ENCODE peak calls at places on chromosome 13, in five cellular contexts. W is HCT116, Y is upper lobe of left lung, B is GM23338, R is SK-N-SH. Z is an unnamed sample. For H3K4me1, the result is how much of the 10 kb centered on the place peaks cover.

GRCh38 chr13:108961542-108962125 is 332.2 kb downstream of the MYO16 start:
- DNase-seq in W (peak), Y (no peak), B (peak), R (peak), Z (no peak)

GRCh38 chr13:46179576-46180368 is 2.2 kb downstream of the LCP1 start:
- DNase-seq in W (no peak), Y (peak), B (no peak), R (no peak), Z (no peak)

GRCh38 chr13:48210178-48210577 is 22.8 kb upstream of the ITM2B start:
- DNase-seq in W (no peak), Y (no peak), B (no peak), R (no peak), Z (no peak)

GRCh38 chr13:21913010-21913409 is 242.1 kb downstream of the FGF9 start:
- DNase-seq in W (peak), Y (no peak), B (peak), R (no peak), Z (no peak)

GRCh38 chr13:91185294-91185863 is 162.1 kb upstream of the MIR17HG start:
- DNase-seq in W (peak), Y (no peak), B (peak), R (peak), Z (no peak)

GRCh38 chr13:68872338-68872737 is 1235.3 kb upstream of the ATXN8OS start:
- DNase-seq in W (no peak), Y (no peak), B (no peak), R (no peak), Z (no peak)

GRCh38 chr13:27442071-27442647 is 8.2 kb downstream of the MTIF3 start:
- DNase-seq in W (no peak), Y (no peak), B (peak), R (no peak), Z (no peak)

GRCh38 chr13:72141845-72142470 is 275.0 kb upstream of the DACH1 start:
- DNase-seq in W (no peak), Y (no peak), B (no peak), R (no peak), Z (peak)

GRCh38 chr13:51101636-51102218 is 9.3 kb downstream of the C13orf42 start:
- DNase-seq in W (no peak), Y (no peak), B (no peak), R (no peak), Z (no peak)

GRCh38 chr13:91375119-91375729 is 23.2 kb upstream of the GPC5 start:
- DNase-seq in W (no peak), Y (no peak), B (peak), R (peak), Z (no peak)

GRCh38 chr13:97266328-97266727 is 44.2 kb downstream of the MBNL2 start:
- DNase-seq in W (no peak), Y (peak), B (peak), R (no peak), Z (no peak)

GRCh38 chr13:83121904-83122303 is 760.4 kb downstream of the SLITRK1 start:
- DNase-seq in W (no peak), Y (no peak), B (no peak), R (no peak), Z (no peak)

DNA sequence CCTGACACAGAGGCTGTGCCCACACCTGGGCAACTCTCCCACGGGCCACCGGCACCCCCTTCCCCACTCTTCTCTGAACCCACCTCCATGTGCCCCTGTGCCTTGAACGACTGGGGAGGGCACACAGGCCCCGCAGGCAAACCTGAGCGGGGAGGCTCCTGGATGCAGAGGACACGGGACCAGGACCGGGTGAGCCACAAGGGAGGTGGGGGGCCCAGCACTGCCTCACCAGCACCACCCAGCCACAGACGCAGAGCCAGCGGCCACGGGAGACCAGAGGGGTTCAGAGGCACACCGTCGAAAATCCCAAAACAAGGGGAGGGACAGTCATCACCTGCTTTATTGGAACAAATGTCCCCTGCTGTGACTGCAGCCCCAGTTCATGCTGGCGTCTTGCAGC is 49.4 kb downstream of the STK24 start:
- DNase-seq in W (no peak), Y (no peak), B (no peak), R (no peak), Z (no peak)
- H3K4me1 ChIP-seq in W (under half), Y (under half), B (half or more), R (under half), Z (under half)

DNA sequence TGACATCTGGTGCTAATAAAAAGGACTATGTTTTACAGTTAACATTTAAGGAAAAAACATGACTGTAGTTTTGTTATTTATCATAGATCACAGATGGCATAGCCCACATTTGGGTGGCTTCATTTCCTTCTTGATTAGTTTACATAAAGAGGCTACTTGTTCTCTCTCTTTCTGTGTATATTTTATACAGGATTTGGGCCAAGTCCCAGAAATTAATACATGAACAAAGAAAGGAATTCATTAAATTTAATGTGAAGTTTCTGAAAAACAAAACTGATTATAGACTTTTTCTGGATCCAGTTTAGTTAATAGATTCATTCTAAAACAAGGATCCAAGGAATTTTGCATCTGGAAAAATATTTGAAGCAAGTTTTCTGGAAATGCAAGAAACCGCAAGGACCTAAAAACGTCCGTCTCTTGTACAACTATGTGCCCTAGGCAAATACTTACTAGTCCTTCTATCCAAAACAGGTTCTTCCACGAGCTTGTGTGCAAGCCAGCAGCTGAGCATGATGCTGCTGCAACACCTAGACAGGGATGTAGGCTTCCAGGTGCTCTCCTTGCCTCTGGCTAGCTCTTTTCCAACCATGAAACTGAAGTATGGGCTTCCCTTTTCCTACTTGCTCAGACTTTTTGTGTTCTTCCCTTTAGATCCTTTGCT is 161.4 kb upstream of the STARD13 start:
- DNase-seq in W (no peak), Y (peak), B (no peak), R (no peak), Z (peak)
- TF ChIP-seq POLR2AphosphoS5 in W (no peak), Y (no peak), B (no peak), R (no peak), Z (peak)

GRCh38 chr13:30149248-30149647 is 158.1 kb downstream of the KATNAL1 start:
- DNase-seq in W (no peak), Y (no peak), B (no peak), R (no peak), Z (no peak)
- H3K4me1 ChIP-seq in W (under half), Y (under half), B (under half), R (under half), Z (under half)

DNA sequence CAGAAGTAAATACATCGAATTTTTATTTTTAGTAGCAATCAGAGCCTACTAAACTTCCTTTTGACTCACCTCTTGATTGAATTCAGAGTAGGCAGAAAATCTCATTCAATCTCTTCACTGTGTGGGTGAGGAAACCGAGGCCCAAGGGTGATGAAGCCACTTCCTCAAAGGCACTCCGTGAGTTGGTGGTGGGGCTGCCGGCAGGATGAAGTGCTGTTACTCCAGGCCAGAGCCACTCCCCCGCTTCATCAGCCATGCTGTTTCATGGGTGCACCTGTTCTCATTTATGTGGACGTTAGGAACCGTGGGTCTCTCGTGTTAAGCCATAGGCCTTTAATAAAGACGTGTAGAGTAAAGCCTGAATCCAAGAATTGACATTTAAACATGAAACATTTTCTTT is 13.2 kb downstream of the ING1 start:
- DNase-seq in W (no peak), Y (no peak), B (no peak), R (no peak), Z (no peak)
- TF ChIP-seq POLR2AphosphoS5 in W (no peak), Y (no peak), B (no peak), R (no peak), Z (no peak)

GRCh38 chr13:114116734-114117133 is 15.7 kb downstream of the RASA3 start:
- DNase-seq in W (no peak), Y (no peak), B (no peak), R (no peak), Z (no peak)

GRCh38 chr13:114119196-114119595 is 13.2 kb downstream of the RASA3 start:
- DNase-seq in W (no peak), Y (no peak), B (peak), R (peak), Z (no peak)

GRCh38 chr13:114120486-114121430 is 11.7 kb downstream of the RASA3 start:
- DNase-seq in W (no peak), Y (no peak), B (no peak), R (peak), Z (no peak)

GRCh38 chr13:114118086-114118762 is 14.2 kb downstream of the RASA3 start:
- DNase-seq in W (no peak), Y (no peak), B (no peak), R (no peak), Z (no peak)

DNA sequence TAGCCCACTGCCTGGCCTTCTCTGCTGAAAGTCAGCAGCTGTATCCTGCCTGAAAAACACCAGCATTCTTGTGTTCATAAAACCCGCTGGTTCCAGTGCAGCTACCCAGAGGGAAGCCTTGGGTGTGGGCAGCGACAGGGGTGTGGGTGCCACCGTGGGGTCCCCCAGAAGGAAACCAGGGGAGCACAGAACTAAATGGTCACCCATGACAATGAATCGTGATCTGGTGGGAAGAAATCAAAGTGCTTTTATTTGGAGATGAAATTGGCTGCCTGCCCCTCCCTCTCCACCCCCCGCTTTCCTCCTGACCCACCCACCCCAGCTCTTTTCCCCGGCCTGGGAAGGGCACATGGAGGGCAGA is 13.7 kb downstream of the RASA3 start:
- DNase-seq in W (no peak), Y (no peak), B (no peak), R (peak), Z (no peak)
- H3K4me1 ChIP-seq in W (under half), Y (under half), B (under half), R (under half), Z (under half)

DNA sequence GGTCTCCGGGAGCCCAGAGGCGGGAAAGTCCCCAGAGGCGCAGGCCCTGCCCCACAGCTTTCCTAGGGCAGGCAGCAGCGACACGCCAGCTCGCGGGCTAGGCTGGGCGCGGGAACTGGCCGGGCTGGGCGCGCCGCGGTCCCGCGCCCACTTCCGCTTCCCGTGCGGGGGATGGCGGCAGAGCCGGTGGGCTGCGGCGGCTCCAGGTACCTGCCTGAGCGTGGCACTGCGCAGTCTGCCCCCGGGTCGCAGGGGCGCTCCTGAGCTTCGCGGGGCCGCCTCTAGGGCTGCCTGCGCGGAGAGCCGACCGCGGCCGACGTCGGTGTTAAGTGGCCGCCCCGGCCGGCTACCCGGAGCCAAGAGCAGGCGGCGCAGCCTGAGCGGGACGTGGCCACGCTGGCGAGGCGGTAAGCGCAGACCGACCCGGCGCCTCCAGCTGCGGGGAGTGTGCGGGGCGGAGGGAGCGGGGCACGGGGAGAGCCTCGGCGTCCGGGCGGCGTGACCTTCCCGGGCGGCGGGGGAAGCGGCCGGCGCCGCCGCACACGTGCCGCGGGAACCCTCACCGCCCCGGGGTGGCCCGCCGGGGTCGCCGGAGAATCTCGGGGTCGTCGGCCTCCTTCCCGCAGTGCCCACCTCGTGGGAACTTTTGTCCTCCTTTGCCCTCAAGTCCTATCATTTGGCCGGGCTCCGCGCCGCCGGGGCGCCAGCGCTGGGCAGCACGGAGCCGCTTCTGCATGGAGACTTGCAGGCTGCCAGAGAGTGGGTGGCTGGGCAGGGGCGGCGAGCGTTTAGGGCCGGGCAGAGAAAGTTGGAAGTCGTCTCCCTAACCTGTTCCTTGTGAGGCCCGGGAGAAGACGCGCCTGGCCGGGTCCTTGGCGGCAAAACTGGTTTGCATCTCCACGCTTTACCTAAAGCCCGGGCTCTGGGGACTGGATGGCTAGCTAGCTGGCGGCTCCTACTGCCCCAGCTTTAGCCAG is 31.4 kb upstream of the MPHOSPH8 start:
- DNase-seq in W (no peak), Y (peak), B (peak), R (peak), Z (no peak)
- TF ChIP-seq POLR2AphosphoS5 in W (peak), Y (no peak), B (no peak), R (peak), Z (no peak)

DNA sequence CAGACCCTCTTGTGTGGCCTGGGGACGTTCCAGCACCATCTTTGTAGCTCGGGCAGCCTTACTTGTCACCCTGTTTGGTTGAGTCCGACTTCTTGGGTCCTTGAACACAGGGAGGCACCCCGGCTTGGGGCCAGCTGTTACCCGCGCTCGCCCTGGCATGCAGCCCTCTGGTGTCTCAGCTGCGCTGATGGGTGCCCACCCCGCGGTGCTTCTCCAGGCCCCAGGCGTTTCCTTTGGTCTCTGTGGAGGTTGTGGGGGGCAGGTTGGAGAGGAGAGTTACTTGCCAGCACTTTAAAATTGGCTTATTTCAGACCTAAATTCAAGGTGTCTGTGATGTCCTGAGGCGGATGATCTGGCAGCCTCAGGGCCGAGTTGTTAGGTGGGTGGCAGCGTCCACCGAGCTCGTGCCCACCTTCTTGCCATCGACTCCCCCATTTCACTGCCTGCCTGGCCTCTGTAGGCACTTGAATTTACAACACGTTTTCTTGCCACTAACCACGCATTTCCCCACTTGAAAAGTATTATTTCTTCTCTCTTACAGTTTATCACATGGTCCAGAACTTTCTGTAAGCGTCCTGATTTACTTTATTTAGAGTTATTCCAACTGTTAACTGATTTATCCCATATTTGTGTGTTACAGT is 16.9 kb downstream of the UBAC2 start:
- DNase-seq in W (no peak), Y (no peak), B (no peak), R (no peak), Z (no peak)
- H3K4me1 ChIP-seq in W (under half), Y (under half), B (under half), R (under half), Z (under half)

DNA sequence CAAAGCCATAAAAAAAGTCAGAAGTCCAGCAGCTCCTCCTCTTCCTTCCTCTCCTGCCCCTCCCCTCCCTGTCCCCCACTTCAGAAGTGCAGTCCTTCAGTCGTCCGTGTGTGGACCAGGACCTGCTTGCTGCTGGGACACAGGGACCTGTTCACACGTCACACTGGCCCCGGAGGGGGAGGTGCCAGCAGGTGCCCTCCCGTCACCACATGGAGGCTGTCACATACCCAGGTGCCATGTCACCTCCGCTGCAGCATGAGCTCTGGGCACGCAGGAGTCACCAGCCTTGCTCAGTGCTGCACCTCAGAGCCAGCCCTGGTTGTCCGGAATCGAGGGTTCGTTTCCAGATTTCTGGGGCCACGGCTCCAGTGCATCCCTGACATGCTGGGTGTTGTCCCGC is 3.9 kb upstream of the MCF2L start:
- DNase-seq in W (no peak), Y (no peak), B (no peak), R (no peak), Z (no peak)
- TF ChIP-seq POLR2AphosphoS5 in W (no peak), Y (peak), B (no peak), R (no peak), Z (peak)

DNA sequence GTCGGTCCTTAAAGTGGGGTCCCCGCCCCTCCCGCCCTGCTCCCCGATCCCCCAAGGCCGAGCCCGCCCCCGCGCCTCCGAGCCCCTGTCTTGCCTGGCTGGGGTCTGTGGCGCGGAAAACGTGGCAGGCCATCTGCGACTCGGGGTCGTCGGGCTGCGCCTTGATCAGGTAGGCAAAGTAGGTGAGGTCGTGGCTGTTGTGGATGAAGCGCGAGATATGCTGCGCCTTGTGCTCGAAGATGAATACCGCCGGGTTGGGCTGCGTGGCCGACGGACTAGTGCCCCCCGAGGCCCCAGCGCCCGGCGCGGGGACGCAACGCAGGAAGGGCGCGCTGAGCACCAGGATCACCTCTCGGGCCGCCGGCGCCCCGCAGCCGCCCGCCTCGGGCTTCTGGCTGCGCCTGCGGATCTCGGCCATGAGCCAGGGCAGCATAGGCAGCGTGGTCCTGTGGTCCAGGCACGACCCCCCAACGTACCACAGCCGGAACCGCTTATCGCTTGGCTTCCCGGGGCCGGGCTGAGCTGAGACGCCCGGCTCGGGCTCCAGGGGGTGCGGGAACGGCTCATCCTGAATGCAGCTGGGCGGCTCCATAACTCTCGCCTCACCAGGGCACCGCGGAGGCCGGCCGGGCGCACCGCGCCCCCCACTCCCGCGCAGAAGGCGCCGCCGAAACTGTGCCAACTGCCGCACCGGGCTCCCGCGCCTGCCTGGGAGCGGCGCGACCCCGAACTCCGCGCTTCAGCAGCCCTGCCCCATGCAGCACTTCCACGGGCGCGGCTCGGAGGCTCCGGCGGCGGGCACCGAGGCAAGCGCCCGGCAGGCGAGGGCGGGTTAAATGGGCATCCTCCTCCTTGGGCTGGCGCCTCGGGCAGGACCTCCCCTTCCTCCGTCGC is 546 bp downstream of the TBC1D4 start:
- DNase-seq in W (no peak), Y (peak), B (peak), R (peak), Z (peak)
- H3K4me1 ChIP-seq in W (under half), Y (under half), B (under half), R (under half), Z (under half)

Z was measured in prostate gland.